ENCODE peak calls at places on chromosomes 2 and 18, in six cellular contexts. J is transverse colon, H is prostate gland, L is A549, D is NB4, M is IMR-90. T is an unnamed sample.

GRCh38 chr2:121748202-121748601 is 7.2 kb upstream of the TSN start:
- DNase-seq in J (no peak), H (no peak), L (peak), D (peak), M (peak), T (no peak)

GRCh38 chr2:160516547-160517365 is 23.1 kb upstream of the RBMS1 start:
- DNase-seq in J (no peak), H (no peak), L (no peak), D (peak), M (peak), T (no peak)

GRCh38 chr2:226873051-226873620 is 37.3 kb downstream of the RHBDD1 start:
- DNase-seq in J (no peak), H (no peak), L (no peak), D (peak), M (peak), T (no peak)

GRCh38 chr2:236679906-236680305 is 110.3 kb downstream of the ACKR3 start:
- DNase-seq in J (no peak), H (peak), L (no peak), D (no peak), M (peak), T (no peak)

GRCh38 chr2:62443886-62444285 is 62.1 kb downstream of the TMEM17 start:
- DNase-seq in J (no peak), H (no peak), L (no peak), D (peak), M (no peak), T (no peak)

GRCh38 chr2:232890896-232891601 is 21.0 kb downstream of the SNORC start:
- DNase-seq in J (no peak), H (peak), L (no peak), D (peak), M (peak), T (peak)

GRCh38 chr2:222318712-222319575 is 20.1 kb upstream of the PAX3 start:
- DNase-seq in J (no peak), H (no peak), L (peak), D (peak), M (no peak), T (peak)

GRCh38 chr2:178282075-178282474 is 87.8 kb downstream of the OSBPL6 start:
- DNase-seq in J (peak), H (peak), L (peak), D (no peak), M (peak), T (no peak)

GRCh38 chr18:78726326-78727056 is 253.1 kb upstream of the SALL3 start:
- DNase-seq in J (no peak), H (no peak), L (no peak), D (no peak), M (no peak), T (no peak)

GRCh38 chr2:70854416-70854815 is 18.8 kb upstream of the CD207 start:
- DNase-seq in J (no peak), H (no peak), L (no peak), D (no peak), M (no peak), T (no peak)

GRCh38 chr2:168457177-168457905 is 1.3 kb downstream of the CERS6 start:
- DNase-seq in J (no peak), H (no peak), L (no peak), D (peak), M (no peak), T (no peak)

GRCh38 chr2:65320042-65320711 is 92.5 kb downstream of the ACTR2 start:
- DNase-seq in J (no peak), H (no peak), L (peak), D (peak), M (peak), T (no peak)

GRCh38 chr2:206533977-206534376 is 90.6 kb downstream of the ADAM23 start:
- DNase-seq in J (no peak), H (no peak), L (no peak), D (no peak), M (no peak), T (no peak)

GRCh38 chr2:39243469-39244123 is at the start of gene CDKL4:
- DNase-seq in J (peak), H (no peak), L (no peak), D (no peak), M (no peak), T (no peak)

GRCh38 chr2:219460424-219460926 is 25.8 kb downstream of the SPEG start:
- DNase-seq in J (peak), H (no peak), L (no peak), D (peak), M (peak), T (peak)

GRCh38 chr2:170202437-170202836 is 24.5 kb downstream of the MYO3B start:
- DNase-seq in J (no peak), H (no peak), L (no peak), D (no peak), M (no peak), T (no peak)

GRCh38 chr2:148273158-148273691 is 252.3 kb downstream of the MBD5 start:
- DNase-seq in J (no peak), H (no peak), L (peak), D (no peak), M (peak), T (no peak)

GRCh38 chr2:96138146-96139145 is at the start of gene ASTL:
- DNase-seq in J (peak), H (no peak), L (peak), D (peak), M (peak), T (peak)

GRCh38 chr2:187554704-187555082 is 458 bp upstream of the TFPI start:
- DNase-seq in J (no peak), H (no peak), L (no peak), D (no peak), M (no peak), T (no peak)

GRCh38 chr2:187550797-187551306 is 3.4 kb downstream of the TFPI start:
- DNase-seq in J (no peak), H (no peak), L (no peak), D (no peak), M (no peak), T (no peak)

GRCh38 chr2:187552959-187553681 is 1.1 kb downstream of the TFPI start:
- DNase-seq in J (no peak), H (no peak), L (peak), D (no peak), M (peak), T (no peak)

GRCh38 chr2:187552381-187552780 is 1.9 kb downstream of the TFPI start:
- DNase-seq in J (no peak), H (no peak), L (no peak), D (no peak), M (no peak), T (no peak)

DNA sequence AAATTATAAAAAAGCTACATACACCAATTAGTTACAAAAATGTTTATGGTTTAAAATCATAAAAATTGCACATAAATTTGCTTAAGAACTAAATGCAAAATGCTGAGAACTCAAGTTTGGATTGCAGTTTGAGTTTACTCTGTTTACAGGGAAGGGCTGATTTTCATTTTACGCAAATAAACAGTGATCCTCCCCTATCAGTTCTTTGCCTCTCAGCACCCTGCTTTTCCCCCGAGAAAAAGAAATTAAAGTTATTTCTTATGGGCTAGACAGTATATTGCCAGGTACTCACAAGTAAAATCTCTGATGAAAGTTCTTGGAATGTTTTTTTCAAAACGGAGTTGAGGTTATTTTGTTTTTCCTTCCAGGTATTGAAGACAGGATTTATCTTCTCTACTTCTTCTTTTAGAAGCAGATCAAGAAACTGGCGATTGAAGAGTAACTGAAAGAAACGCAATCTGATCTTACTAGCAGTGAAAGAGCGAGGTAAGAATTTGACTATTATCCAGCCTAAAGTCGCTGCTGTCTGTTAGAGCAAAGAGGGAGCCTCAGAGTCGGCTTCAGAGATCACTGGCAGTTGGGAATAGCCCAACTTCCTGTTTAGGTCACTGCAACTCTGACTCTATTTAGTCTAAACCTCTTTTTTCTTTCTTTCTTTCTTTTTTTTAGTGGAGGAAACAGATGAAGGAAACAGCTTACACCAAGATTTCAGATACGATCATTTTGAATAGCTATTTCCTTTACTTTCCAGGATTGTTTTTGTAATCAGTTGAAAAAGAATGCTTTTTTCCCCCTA is at the start of gene TFPI:
- DNase-seq in J (no peak), H (no peak), L (peak), D (peak), M (peak), T (no peak)
- TF ChIP-seq POLR2A in J (peak), H (no peak), L (no peak), D (peak), M (peak), T (no peak)

GRCh38 chr2:128640166-128640846 is 321.6 kb upstream of the HS6ST1 start:
- DNase-seq in J (no peak), H (no peak), L (no peak), D (no peak), M (no peak), T (no peak)
- TF ChIP-seq CTCF in J (no peak), H (no peak), L (no peak), D (no peak), M (peak), T (no peak)

GRCh38 chr2:27032495-27033252 is at the start of gene TMEM214:
- DNase-seq in J (peak), H (peak), L (peak), D (peak), M (peak), T (peak)
- TF ChIP-seq POLR2A in J (peak), H (peak), L (peak), D (peak), M (peak), T (peak)

GRCh38 chr2:72893594-72894319 is 6.5 kb downstream of the SPR start:
- DNase-seq in J (peak), H (no peak), L (peak), D (peak), M (peak), T (peak)
- TF ChIP-seq CTCF in J (peak), H (peak), L (peak), D (peak), M (peak), T (peak)

DNA sequence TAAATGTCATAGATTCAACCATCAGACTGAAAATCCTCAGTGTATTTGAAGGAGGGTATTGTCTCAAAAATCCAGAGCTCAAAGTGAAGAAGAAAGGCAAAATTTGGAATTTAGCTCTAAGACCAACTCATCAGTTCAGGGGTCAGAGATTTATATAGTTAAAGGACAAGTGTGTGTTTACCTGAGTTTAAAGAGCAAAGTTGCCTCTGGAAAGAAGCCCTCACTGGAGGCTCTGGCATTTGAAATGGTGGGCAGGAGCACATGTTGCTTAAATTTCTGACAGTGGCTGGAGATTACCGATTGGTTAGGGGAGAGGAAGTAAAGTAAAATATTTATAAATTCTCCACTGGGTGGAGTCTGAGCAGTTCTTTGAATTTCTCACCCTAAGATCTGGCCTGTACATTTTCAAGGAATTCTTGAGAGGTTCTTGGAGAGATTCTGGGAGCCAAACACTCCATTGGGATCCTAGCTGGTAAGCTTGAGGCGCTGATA is at the start of gene KYNU:
- DNase-seq in J (no peak), H (no peak), L (peak), D (peak), M (peak), T (no peak)
- TF ChIP-seq POLR2A in J (no peak), H (no peak), L (no peak), D (no peak), M (no peak), T (no peak)

GRCh38 chr2:218216674-218217365 is at the start of gene ARPC2:
- DNase-seq in J (peak), H (peak), L (peak), D (peak), M (peak), T (peak)
- TF ChIP-seq CTCF in J (no peak), H (peak), L (no peak), D (no peak), M (no peak), T (peak)

GRCh38 chr18:9898792-9899549 is 13.2 kb downstream of the TXNDC2 start:
- DNase-seq in J (no peak), H (no peak), L (peak), D (peak), M (peak), T (peak)
- TF ChIP-seq POLR2A in J (no peak), H (no peak), L (no peak), D (no peak), M (no peak), T (peak)

GRCh38 chr2:47063159-47063930 is 91.8 kb downstream of the STPG4 start:
- DNase-seq in J (no peak), H (no peak), L (no peak), D (no peak), M (no peak), T (no peak)

GRCh38 chr2:47064076-47064475 is 91.0 kb downstream of the STPG4 start:
- DNase-seq in J (no peak), H (no peak), L (no peak), D (no peak), M (no peak), T (no peak)

GRCh38 chr2:47065343-47065742 is 89.8 kb downstream of the STPG4 start:
- DNase-seq in J (no peak), H (no peak), L (no peak), D (no peak), M (no peak), T (no peak)

GRCh38 chr2:47067788-47068407 is 87.2 kb downstream of the STPG4 start:
- DNase-seq in J (no peak), H (no peak), L (no peak), D (no peak), M (no peak), T (no peak)

GRCh38 chr2:47065771-47066380 is 89.2 kb downstream of the STPG4 start:
- DNase-seq in J (peak), H (no peak), L (no peak), D (no peak), M (peak), T (no peak)
- TF ChIP-seq CTCF in J (no peak), H (no peak), L (no peak), D (no peak), M (no peak), T (no peak)

T was measured in adrenal gland.